ENCODE peak calls at places on chromosomes 4 and X, in seven cellular contexts. One of them, this sample, is unnamed.

GRCh38 chrX:19602866-19603620 is 87.7 kb upstream of the MAP3K15 start:
- DNase-seq in mucosa of descending colon: no peak
- DNase-seq in dorsolateral prefrontal cortex: no peak
- DNase-seq in stromal cell of bone marrow: no peak
- DNase-seq in stimulated activated CD4-positive, alpha-beta T cell treated with anti-CD3 and anti-CD28 coated beads, Interleukin-2, amount 100 ng/mL, for 24 hours: no peak
- DNase-seq in HFFc6: peak; percentile 76
- DNase-seq in left lung: no peak
- DNase-seq in this sample: no peak

GRCh38 chrX:6228720-6229119 is at the start of gene NLGN4X:
- DNase-seq in mucosa of descending colon: no peak
- DNase-seq in dorsolateral prefrontal cortex: peak; percentile 39
- DNase-seq in stromal cell of bone marrow: no peak
- DNase-seq in stimulated activated CD4-positive, alpha-beta T cell treated with anti-CD3 and anti-CD28 coated beads, Interleukin-2, amount 100 ng/mL, for 24 hours: no peak
- DNase-seq in HFFc6: no peak
- DNase-seq in left lung: no peak
- DNase-seq in this sample: no peak

GRCh38 chrX:538311-538710 is 92.3 kb upstream of the SHOX start:
- DNase-seq in mucosa of descending colon: no peak
- DNase-seq in dorsolateral prefrontal cortex: no peak
- DNase-seq in stromal cell of bone marrow: no peak
- DNase-seq in stimulated activated CD4-positive, alpha-beta T cell treated with anti-CD3 and anti-CD28 coated beads, Interleukin-2, amount 100 ng/mL, for 24 hours: no peak
- DNase-seq in HFFc6: peak; percentile 16
- DNase-seq in left lung: no peak
- DNase-seq in this sample: no peak

GRCh38 chr4:73735231-73735630 is 5.1 kb upstream of the CXCL8 start:
- DNase-seq in mucosa of descending colon: no peak
- DNase-seq in dorsolateral prefrontal cortex: no peak
- DNase-seq in stromal cell of bone marrow: no peak
- DNase-seq in stimulated activated CD4-positive, alpha-beta T cell treated with anti-CD3 and anti-CD28 coated beads, Interleukin-2, amount 100 ng/mL, for 24 hours: no peak
- DNase-seq in HFFc6: peak; percentile 39
- DNase-seq in left lung: no peak
- DNase-seq in this sample: peak; percentile 26

GRCh38 chrX:9847071-9847470 is 60.8 kb downstream of the SHROOM2 start:
- DNase-seq in mucosa of descending colon: peak; percentile 31
- DNase-seq in dorsolateral prefrontal cortex: no peak
- DNase-seq in stromal cell of bone marrow: no peak
- DNase-seq in stimulated activated CD4-positive, alpha-beta T cell treated with anti-CD3 and anti-CD28 coated beads, Interleukin-2, amount 100 ng/mL, for 24 hours: no peak
- DNase-seq in HFFc6: peak; percentile 25
- DNase-seq in left lung: no peak
- DNase-seq in this sample: no peak

GRCh38 chr4:153535735-153536494 is 69.8 kb downstream of the TMEM131L start:
- DNase-seq in mucosa of descending colon: no peak
- DNase-seq in dorsolateral prefrontal cortex: no peak
- DNase-seq in stromal cell of bone marrow: no peak
- DNase-seq in stimulated activated CD4-positive, alpha-beta T cell treated with anti-CD3 and anti-CD28 coated beads, Interleukin-2, amount 100 ng/mL, for 24 hours: no peak
- DNase-seq in HFFc6: peak; percentile 51
- DNase-seq in left lung: no peak
- DNase-seq in this sample: peak; percentile 29

GRCh38 chr4:168908093-168908492 is 102.0 kb downstream of the CBR4 start:
- DNase-seq in mucosa of descending colon: no peak
- DNase-seq in dorsolateral prefrontal cortex: no peak
- DNase-seq in stromal cell of bone marrow: no peak
- DNase-seq in stimulated activated CD4-positive, alpha-beta T cell treated with anti-CD3 and anti-CD28 coated beads, Interleukin-2, amount 100 ng/mL, for 24 hours: no peak
- DNase-seq in HFFc6: peak; percentile 52
- DNase-seq in left lung: no peak
- DNase-seq in this sample: no peak

GRCh38 chrX:54089191-54089590 is 44.9 kb upstream of the PHF8 start:
- DNase-seq in mucosa of descending colon: no peak
- DNase-seq in dorsolateral prefrontal cortex: no peak
- DNase-seq in stromal cell of bone marrow: no peak
- DNase-seq in stimulated activated CD4-positive, alpha-beta T cell treated with anti-CD3 and anti-CD28 coated beads, Interleukin-2, amount 100 ng/mL, for 24 hours: no peak
- DNase-seq in HFFc6: no peak
- DNase-seq in left lung: no peak
- DNase-seq in this sample: no peak

GRCh38 chrX:78527263-78527662 is 131.9 kb downstream of the RTL3 start:
- DNase-seq in mucosa of descending colon: no peak
- DNase-seq in dorsolateral prefrontal cortex: no peak
- DNase-seq in stromal cell of bone marrow: peak; percentile 44
- DNase-seq in stimulated activated CD4-positive, alpha-beta T cell treated with anti-CD3 and anti-CD28 coated beads, Interleukin-2, amount 100 ng/mL, for 24 hours: peak; percentile 2
- DNase-seq in HFFc6: peak; percentile 1
- DNase-seq in left lung: no peak
- DNase-seq in this sample: no peak

GRCh38 chr4:128525939-128526630 is 238.5 kb upstream of the PGRMC2 start:
- DNase-seq in mucosa of descending colon: no peak
- DNase-seq in dorsolateral prefrontal cortex: no peak
- DNase-seq in stromal cell of bone marrow: no peak
- DNase-seq in stimulated activated CD4-positive, alpha-beta T cell treated with anti-CD3 and anti-CD28 coated beads, Interleukin-2, amount 100 ng/mL, for 24 hours: no peak
- DNase-seq in HFFc6: no peak
- DNase-seq in left lung: no peak
- DNase-seq in this sample: no peak

GRCh38 chr4:113961322-113961698 is 18.1 kb downstream of the ARSJ start:
- DNase-seq in mucosa of descending colon: no peak
- DNase-seq in dorsolateral prefrontal cortex: no peak
- DNase-seq in stromal cell of bone marrow: no peak
- DNase-seq in stimulated activated CD4-positive, alpha-beta T cell treated with anti-CD3 and anti-CD28 coated beads, Interleukin-2, amount 100 ng/mL, for 24 hours: no peak
- DNase-seq in HFFc6: no peak
- DNase-seq in left lung: no peak
- DNase-seq in this sample: no peak

GRCh38 chr4:56465599-56466295 is 1.7 kb upstream of the SRP72 start:
- DNase-seq in mucosa of descending colon: no peak
- DNase-seq in dorsolateral prefrontal cortex: no peak
- DNase-seq in stromal cell of bone marrow: no peak
- DNase-seq in stimulated activated CD4-positive, alpha-beta T cell treated with anti-CD3 and anti-CD28 coated beads, Interleukin-2, amount 100 ng/mL, for 24 hours: no peak
- DNase-seq in HFFc6: no peak
- DNase-seq in left lung: no peak
- DNase-seq in this sample: peak; percentile 3

GRCh38 chrX:12423346-12423745 is 285.1 kb downstream of the FRMPD4 start:
- DNase-seq in mucosa of descending colon: no peak
- DNase-seq in dorsolateral prefrontal cortex: no peak
- DNase-seq in stromal cell of bone marrow: no peak
- DNase-seq in stimulated activated CD4-positive, alpha-beta T cell treated with anti-CD3 and anti-CD28 coated beads, Interleukin-2, amount 100 ng/mL, for 24 hours: no peak
- DNase-seq in HFFc6: no peak
- DNase-seq in left lung: no peak
- DNase-seq in this sample: no peak

GRCh38 chr4:174873931-174874330 is 44.2 kb upstream of the ADAM29 start:
- DNase-seq in mucosa of descending colon: no peak
- DNase-seq in dorsolateral prefrontal cortex: no peak
- DNase-seq in stromal cell of bone marrow: no peak
- DNase-seq in stimulated activated CD4-positive, alpha-beta T cell treated with anti-CD3 and anti-CD28 coated beads, Interleukin-2, amount 100 ng/mL, for 24 hours: no peak
- DNase-seq in HFFc6: no peak
- DNase-seq in left lung: no peak
- DNase-seq in this sample: no peak

GRCh38 chr4:86055898-86056297 is 304.0 kb downstream of the MAPK10 start:
- DNase-seq in mucosa of descending colon: no peak
- DNase-seq in dorsolateral prefrontal cortex: no peak
- DNase-seq in stromal cell of bone marrow: peak; percentile 36
- DNase-seq in stimulated activated CD4-positive, alpha-beta T cell treated with anti-CD3 and anti-CD28 coated beads, Interleukin-2, amount 100 ng/mL, for 24 hours: no peak
- DNase-seq in HFFc6: peak; percentile 11
- DNase-seq in left lung: no peak
- DNase-seq in this sample: no peak

GRCh38 chr4:97477974-97478373 is 665.3 kb downstream of the STPG2 start:
- DNase-seq in mucosa of descending colon: no peak
- DNase-seq in dorsolateral prefrontal cortex: no peak
- DNase-seq in stromal cell of bone marrow: no peak
- DNase-seq in stimulated activated CD4-positive, alpha-beta T cell treated with anti-CD3 and anti-CD28 coated beads, Interleukin-2, amount 100 ng/mL, for 24 hours: no peak
- DNase-seq in HFFc6: no peak
- DNase-seq in left lung: no peak
- DNase-seq in this sample: no peak